ENCODE peak calls at places on chromosomes 7 and 10, in nine cellular contexts. One of them, this sample, is unnamed.

GRCh38 chr7:152989889-152990380 is 230.4 kb downstream of the ACTR3B start:
- DNase-seq in A549: no peak
- DNase-seq in stomach: no peak
- DNase-seq in esophagus muscularis mucosa: no peak
- DNase-seq in upper lobe of left lung: no peak
- DNase-seq in tibial nerve: no peak
- DNase-seq in transverse colon: no peak
- DNase-seq in K562: no peak
- DNase-seq in SK-N-SH: no peak
- DNase-seq in this sample: peak; percentile 31

GRCh38 chr10:49598986-49599385 is 11.1 kb upstream of the SLC18A3 start:
- DNase-seq in A549: no peak
- DNase-seq in stomach: no peak
- DNase-seq in esophagus muscularis mucosa: peak; percentile 62
- DNase-seq in upper lobe of left lung: no peak
- DNase-seq in tibial nerve: no peak
- DNase-seq in transverse colon: no peak
- DNase-seq in K562: no peak
- DNase-seq in SK-N-SH: no peak
- DNase-seq in this sample: no peak

GRCh38 chr10:126294451-126294850 is 93.8 kb downstream of the ADAM12 start:
- DNase-seq in A549: no peak
- DNase-seq in stomach: no peak
- DNase-seq in esophagus muscularis mucosa: no peak
- DNase-seq in upper lobe of left lung: no peak
- DNase-seq in tibial nerve: no peak
- DNase-seq in transverse colon: no peak
- DNase-seq in K562: no peak
- DNase-seq in SK-N-SH: no peak
- DNase-seq in this sample: no peak

GRCh38 chr10:34716958-34717357 is 98.1 kb downstream of the PARD3 start:
- DNase-seq in A549: no peak
- DNase-seq in stomach: no peak
- DNase-seq in esophagus muscularis mucosa: peak; percentile 26
- DNase-seq in upper lobe of left lung: no peak
- DNase-seq in tibial nerve: no peak
- DNase-seq in transverse colon: no peak
- DNase-seq in K562: no peak
- DNase-seq in SK-N-SH: no peak
- DNase-seq in this sample: no peak

GRCh38 chr7:28855538-28856217 is 102.5 kb downstream of the TRIL start:
- DNase-seq in A549: peak; percentile 65
- DNase-seq in stomach: no peak
- DNase-seq in esophagus muscularis mucosa: peak; percentile 53
- DNase-seq in upper lobe of left lung: no peak
- DNase-seq in tibial nerve: no peak
- DNase-seq in transverse colon: no peak
- DNase-seq in K562: no peak
- DNase-seq in SK-N-SH: no peak
- DNase-seq in this sample: peak; percentile 70

GRCh38 chr10:110774069-110775021 is 97.4 kb upstream of the PDCD4 start:
- DNase-seq in A549: peak; percentile 52
- DNase-seq in stomach: no peak
- DNase-seq in esophagus muscularis mucosa: no peak
- DNase-seq in upper lobe of left lung: no peak
- DNase-seq in tibial nerve: no peak
- DNase-seq in transverse colon: no peak
- DNase-seq in K562: peak; percentile 83
- DNase-seq in SK-N-SH: no peak
- DNase-seq in this sample: peak; percentile 55

GRCh38 chr7:129401228-129401967 is 32.8 kb upstream of the STRIP2 start:
- DNase-seq in A549: peak; percentile 24
- DNase-seq in stomach: no peak
- DNase-seq in esophagus muscularis mucosa: no peak
- DNase-seq in upper lobe of left lung: no peak
- DNase-seq in tibial nerve: no peak
- DNase-seq in transverse colon: no peak
- DNase-seq in K562: peak; percentile 81
- DNase-seq in SK-N-SH: no peak
- DNase-seq in this sample: peak; percentile 29

GRCh38 chr7:46586406-46586805 is 665.3 kb upstream of the IGFBP3 start:
- DNase-seq in A549: no peak
- DNase-seq in stomach: no peak
- DNase-seq in esophagus muscularis mucosa: no peak
- DNase-seq in upper lobe of left lung: no peak
- DNase-seq in tibial nerve: no peak
- DNase-seq in transverse colon: no peak
- DNase-seq in K562: no peak
- DNase-seq in SK-N-SH: no peak
- DNase-seq in this sample: no peak

GRCh38 chr10:129063877-129064276 is 403.2 kb upstream of the MGMT start:
- DNase-seq in A549: no peak
- DNase-seq in stomach: no peak
- DNase-seq in esophagus muscularis mucosa: peak; percentile 64
- DNase-seq in upper lobe of left lung: no peak
- DNase-seq in tibial nerve: no peak
- DNase-seq in transverse colon: no peak
- DNase-seq in K562: no peak
- DNase-seq in SK-N-SH: no peak
- DNase-seq in this sample: no peak

GRCh38 chr7:82443044-82443800 is at the start of gene CACNA2D1:
- DNase-seq in A549: no peak
- DNase-seq in stomach: peak; percentile 27
- DNase-seq in esophagus muscularis mucosa: no peak
- DNase-seq in upper lobe of left lung: no peak
- DNase-seq in tibial nerve: no peak
- DNase-seq in transverse colon: peak; percentile 7
- DNase-seq in K562: no peak
- DNase-seq in SK-N-SH: peak; percentile 86
- DNase-seq in this sample: no peak

GRCh38 chr10:129694184-129694583 is 227.1 kb downstream of the MGMT start:
- DNase-seq in A549: no peak
- DNase-seq in stomach: no peak
- DNase-seq in esophagus muscularis mucosa: no peak
- DNase-seq in upper lobe of left lung: no peak
- DNase-seq in tibial nerve: no peak
- DNase-seq in transverse colon: no peak
- DNase-seq in K562: no peak
- DNase-seq in SK-N-SH: no peak
- DNase-seq in this sample: no peak

GRCh38 chr7:30888783-30889182 is 22.9 kb upstream of the AQP1 start:
- DNase-seq in A549: peak; percentile 17
- DNase-seq in stomach: no peak
- DNase-seq in esophagus muscularis mucosa: no peak
- DNase-seq in upper lobe of left lung: peak; percentile 72
- DNase-seq in tibial nerve: no peak
- DNase-seq in transverse colon: no peak
- DNase-seq in K562: no peak
- DNase-seq in SK-N-SH: no peak
- DNase-seq in this sample: no peak

GRCh38 chr10:111384556-111384955 is 307.7 kb downstream of the ADRA2A start:
- DNase-seq in A549: no peak
- DNase-seq in stomach: no peak
- DNase-seq in esophagus muscularis mucosa: no peak
- DNase-seq in upper lobe of left lung: no peak
- DNase-seq in tibial nerve: no peak
- DNase-seq in transverse colon: no peak
- DNase-seq in K562: no peak
- DNase-seq in SK-N-SH: no peak
- DNase-seq in this sample: no peak

GRCh38 chr10:1169981-1170866 is 114.0 kb downstream of the WDR37 start:
- DNase-seq in A549: no peak
- DNase-seq in stomach: no peak
- DNase-seq in esophagus muscularis mucosa: no peak
- DNase-seq in upper lobe of left lung: no peak
- DNase-seq in tibial nerve: no peak
- DNase-seq in transverse colon: no peak
- DNase-seq in K562: no peak
- DNase-seq in SK-N-SH: no peak
- DNase-seq in this sample: no peak

GRCh38 chr7:55206235-55207029 is 158.7 kb upstream of the LANCL2 start:
- DNase-seq in A549: no peak
- DNase-seq in stomach: no peak
- DNase-seq in esophagus muscularis mucosa: no peak
- DNase-seq in upper lobe of left lung: no peak
- DNase-seq in tibial nerve: no peak
- DNase-seq in transverse colon: no peak
- DNase-seq in K562: no peak
- DNase-seq in SK-N-SH: no peak
- DNase-seq in this sample: no peak

GRCh38 chr7:134415700-134416099 is 43.2 kb downstream of the AKR1B1 start:
- DNase-seq in A549: no peak
- DNase-seq in stomach: no peak
- DNase-seq in esophagus muscularis mucosa: no peak
- DNase-seq in upper lobe of left lung: no peak
- DNase-seq in tibial nerve: no peak
- DNase-seq in transverse colon: no peak
- DNase-seq in K562: no peak
- DNase-seq in SK-N-SH: no peak
- DNase-seq in this sample: no peak
- TF ChIP-seq EP300 in A549: no peak
- TF ChIP-seq EP300 in stomach: no peak
- TF ChIP-seq EP300 in esophagus muscularis mucosa: no peak
- TF ChIP-seq EP300 in upper lobe of left lung: no peak
- TF ChIP-seq EP300 in tibial nerve: no peak
- TF ChIP-seq EP300 in transverse colon: no peak
- TF ChIP-seq EP300 in K562: no peak
- TF ChIP-seq EP300 in SK-N-SH: no peak
- TF ChIP-seq EP300 in this sample: no peak

GRCh38 chr10:101221479-101222246 is 7.6 kb downstream of the LBX1 start:
- DNase-seq in A549: no peak
- DNase-seq in stomach: no peak
- DNase-seq in esophagus muscularis mucosa: no peak
- DNase-seq in upper lobe of left lung: no peak
- DNase-seq in tibial nerve: no peak
- DNase-seq in transverse colon: no peak
- DNase-seq in K562: no peak
- DNase-seq in SK-N-SH: peak; percentile 25
- DNase-seq in this sample: no peak
- H3K4me1 ChIP-seq in A549: peaks cover 9% of the 10 kb centered on the region
- H3K4me1 ChIP-seq in stomach: peaks cover 48% of the 10 kb centered on the region
- H3K4me1 ChIP-seq in esophagus muscularis mucosa: peaks cover 63% of the 10 kb centered on the region
- H3K4me1 ChIP-seq in upper lobe of left lung: peaks cover 46% of the 10 kb centered on the region
- H3K4me1 ChIP-seq in tibial nerve: peaks cover 21% of the 10 kb centered on the region
- H3K4me1 ChIP-seq in transverse colon: peaks cover 51% of the 10 kb centered on the region
- H3K4me1 ChIP-seq in K562: no peaks in the 10 kb centered on the region
- H3K4me1 ChIP-seq in SK-N-SH: no peaks in the 10 kb centered on the region
- H3K4me1 ChIP-seq in this sample: peaks cover 22% of the 10 kb centered on the region

DNA sequence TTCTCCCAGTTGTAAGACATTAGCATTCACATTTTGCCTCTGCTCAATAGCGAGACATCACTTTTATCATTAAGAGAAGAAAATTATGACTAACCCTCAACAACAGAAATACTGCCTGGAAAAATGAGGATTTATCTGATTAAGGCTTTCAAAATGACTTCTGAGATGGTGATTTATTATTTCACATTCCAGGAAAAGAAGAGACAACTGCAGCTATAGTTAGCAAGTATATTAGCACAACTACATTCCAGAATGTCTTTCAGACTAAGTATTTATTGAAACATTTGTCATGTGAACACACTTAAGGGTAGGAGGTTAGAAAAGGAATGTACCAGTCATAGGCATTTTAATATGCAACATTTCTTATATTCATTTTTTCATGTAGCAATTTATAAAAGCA is 162.0 kb downstream of the IQUB start:
- DNase-seq in A549: no peak
- DNase-seq in stomach: no peak
- DNase-seq in esophagus muscularis mucosa: no peak
- DNase-seq in upper lobe of left lung: no peak
- DNase-seq in tibial nerve: no peak
- DNase-seq in transverse colon: no peak
- DNase-seq in K562: no peak
- DNase-seq in SK-N-SH: no peak
- DNase-seq in this sample: no peak
- TF ChIP-seq EP300 in A549: no peak
- TF ChIP-seq EP300 in stomach: no peak
- TF ChIP-seq EP300 in esophagus muscularis mucosa: no peak
- TF ChIP-seq EP300 in upper lobe of left lung: no peak
- TF ChIP-seq EP300 in tibial nerve: no peak
- TF ChIP-seq EP300 in transverse colon: no peak
- TF ChIP-seq EP300 in K562: no peak
- TF ChIP-seq EP300 in SK-N-SH: no peak
- TF ChIP-seq EP300 in this sample: no peak

GRCh38 chr7:4718071-4718470 is 36.0 kb downstream of the FOXK1 start:
- DNase-seq in A549: no peak
- DNase-seq in stomach: no peak
- DNase-seq in esophagus muscularis mucosa: no peak
- DNase-seq in upper lobe of left lung: no peak
- DNase-seq in tibial nerve: no peak
- DNase-seq in transverse colon: no peak
- DNase-seq in K562: no peak
- DNase-seq in SK-N-SH: no peak
- DNase-seq in this sample: no peak

GRCh38 chr7:4714161-4714700 is 32.1 kb downstream of the FOXK1 start:
- DNase-seq in A549: no peak
- DNase-seq in stomach: no peak
- DNase-seq in esophagus muscularis mucosa: no peak
- DNase-seq in upper lobe of left lung: no peak
- DNase-seq in tibial nerve: no peak
- DNase-seq in transverse colon: no peak
- DNase-seq in K562: no peak
- DNase-seq in SK-N-SH: no peak
- DNase-seq in this sample: no peak

GRCh38 chr7:4715385-4715770 is 33.3 kb downstream of the FOXK1 start:
- DNase-seq in A549: peak; percentile 39
- DNase-seq in stomach: no peak
- DNase-seq in esophagus muscularis mucosa: no peak
- DNase-seq in upper lobe of left lung: peak; percentile 88
- DNase-seq in tibial nerve: no peak
- DNase-seq in transverse colon: peak; percentile 32
- DNase-seq in K562: no peak
- DNase-seq in SK-N-SH: no peak
- DNase-seq in this sample: peak; percentile 83

GRCh38 chr7:4714767-4715384 is 32.8 kb downstream of the FOXK1 start:
- DNase-seq in A549: no peak
- DNase-seq in stomach: no peak
- DNase-seq in esophagus muscularis mucosa: no peak
- DNase-seq in upper lobe of left lung: no peak
- DNase-seq in tibial nerve: no peak
- DNase-seq in transverse colon: no peak
- DNase-seq in K562: no peak
- DNase-seq in SK-N-SH: no peak
- DNase-seq in this sample: no peak

DNA sequence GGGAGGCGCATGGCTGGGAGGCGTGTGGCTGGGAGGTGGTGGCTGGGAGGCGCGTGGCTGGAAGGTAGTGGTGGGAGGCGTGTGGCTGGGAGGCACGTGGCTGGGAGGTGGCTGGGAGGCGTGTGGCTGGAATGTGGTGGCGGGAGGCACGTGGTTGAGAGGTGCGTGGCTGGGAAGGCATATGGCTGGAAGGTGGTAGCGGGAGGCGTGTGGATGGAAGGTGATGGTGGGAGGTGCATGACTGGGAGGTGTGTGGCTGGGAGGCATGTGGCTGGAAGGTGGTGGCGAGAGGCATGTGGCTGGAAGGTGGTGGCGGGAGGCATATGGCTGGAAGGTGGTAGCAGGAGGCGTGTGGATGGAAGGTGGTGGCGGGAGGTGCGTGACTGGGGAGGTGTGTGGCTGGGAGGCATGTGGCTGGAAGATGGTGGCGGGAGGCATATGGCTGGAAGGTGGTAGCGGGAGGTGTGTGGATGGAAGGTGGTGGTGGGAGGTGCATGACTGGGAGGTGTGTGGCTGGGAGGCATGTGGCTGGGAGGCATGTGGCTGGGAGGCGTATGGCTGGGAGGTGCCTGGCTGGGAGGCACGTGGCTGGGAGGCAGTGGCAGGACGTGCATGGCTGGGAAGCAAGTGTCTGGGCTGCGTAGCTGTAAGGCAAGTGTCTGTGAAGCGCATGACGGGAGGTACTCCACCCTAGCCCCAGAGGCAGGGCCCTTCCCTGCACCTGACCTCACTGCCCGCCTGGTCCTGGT is 35.0 kb downstream of the FOXK1 start:
- DNase-seq in A549: no peak
- DNase-seq in stomach: no peak
- DNase-seq in esophagus muscularis mucosa: no peak
- DNase-seq in upper lobe of left lung: no peak
- DNase-seq in tibial nerve: no peak
- DNase-seq in transverse colon: no peak
- DNase-seq in K562: no peak
- DNase-seq in SK-N-SH: no peak
- DNase-seq in this sample: no peak
- H3K4me1 ChIP-seq in A549: peaks cover 32% of the 10 kb centered on the region
- H3K4me1 ChIP-seq in stomach: peaks cover 5% of the 10 kb centered on the region
- H3K4me1 ChIP-seq in esophagus muscularis mucosa: peaks cover 61% of the 10 kb centered on the region
- H3K4me1 ChIP-seq in upper lobe of left lung: peaks cover 37% of the 10 kb centered on the region
- H3K4me1 ChIP-seq in tibial nerve: peaks cover 24% of the 10 kb centered on the region
- H3K4me1 ChIP-seq in transverse colon: peaks cover 33% of the 10 kb centered on the region
- H3K4me1 ChIP-seq in K562: peaks cover 11% of the 10 kb centered on the region
- H3K4me1 ChIP-seq in SK-N-SH: no peaks in the 10 kb centered on the region
- H3K4me1 ChIP-seq in this sample: peaks cover 40% of the 10 kb centered on the region